ENCODE peak calls at places on chromosomes 13 and 19, in five cellular contexts. L is amniotic epithelial cell, D is ureter, T is mesenchymal stem cell, N is fibroblast of lung. G is an unnamed sample.

GRCh38 chr13:20775961-20776360 is 2.2 kb upstream of the EEF1AKMT1 start:
- DNase-seq in L (no peak), D (no peak), T (no peak), N (no peak), G (no peak)

GRCh38 chr13:85347251-85347650 is 452.0 kb downstream of the SLITRK6 start:
- DNase-seq in L (no peak), D (no peak), T (peak; percentile 33), N (peak; percentile 71), G (peak; percentile 6)

GRCh38 chr19:52492991-52493470 is 34.4 kb upstream of the ZNF808 start:
- DNase-seq in L (no peak), D (no peak), T (no peak), N (no peak), G (no peak)

GRCh38 chr13:112445411-112446271 is 69.5 kb downstream of the SPACA7 start:
- DNase-seq in L (no peak), D (no peak), T (no peak), N (no peak), G (no peak)

GRCh38 chr19:23385404-23385803 is 9.9 kb downstream of the ZNF91 start:
- DNase-seq in L (no peak), D (no peak), T (no peak), N (no peak), G (no peak)

GRCh38 chr13:89627991-89628390 is 1719.5 kb upstream of the MIR17HG start:
- DNase-seq in L (peak; percentile 81), D (no peak), T (peak; percentile 4), N (peak; percentile 60), G (no peak)

GRCh38 chr13:29266743-29267142 is 328.7 kb downstream of the SLC7A1 start:
- DNase-seq in L (no peak), D (no peak), T (no peak), N (no peak), G (no peak)

GRCh38 chr19:18777156-18777724 is 13.9 kb downstream of the COMP start:
- DNase-seq in L (no peak), D (no peak), T (no peak), N (no peak), G (no peak)

GRCh38 chr19:35545855-35546381 is 492 bp downstream of the TMEM147 start:
- DNase-seq in L (peak; percentile 12), D (no peak), T (peak; percentile 41), N (peak; percentile 18), G (peak; percentile 66)

GRCh38 chr19:1449467-1450442 is at the start of gene APC2:
- DNase-seq in L (no peak), D (no peak), T (peak; percentile 44), N (no peak), G (peak; percentile 95)

GRCh38 chr13:30145709-30146367 is 161.5 kb downstream of the KATNAL1 start:
- DNase-seq in L (no peak), D (no peak), T (no peak), N (no peak), G (no peak)

GRCh38 chr19:28419312-28419711 is 793.6 kb downstream of the UQCRFS1 start:
- DNase-seq in L (peak; percentile 11), D (no peak), T (no peak), N (no peak), G (no peak)

GRCh38 chr19:38149597-38149996 is 74.4 kb downstream of the DPF1 start:
- DNase-seq in L (peak; percentile 48), D (no peak), T (no peak), N (peak; percentile 16), G (no peak)

GRCh38 chr13:35953537-35954206 is 177.5 kb downstream of the DCLK1 start:
- DNase-seq in L (peak; percentile 86), D (peak; percentile 56), T (peak; percentile 63), N (peak; percentile 88), G (peak; percentile 32)

GRCh38 chr13:30376426-30377311 is 45.6 kb upstream of the UBE2L5 start:
- DNase-seq in L (no peak), D (peak; percentile 53), T (no peak), N (no peak), G (no peak)

GRCh38 chr19:37778613-37779138 is 710 bp downstream of the ZNF573 start:
- DNase-seq in L (peak; percentile 65), D (no peak), T (peak; percentile 16), N (peak; percentile 15), G (peak; percentile 17)

GRCh38 chr13:32272021-32272695 is 43.0 kb downstream of the ZAR1L start:
- DNase-seq in L (peak; percentile 39), D (no peak), T (no peak), N (no peak), G (no peak)

GRCh38 chr13:66887088-66887487 is 343.0 kb downstream of the PCDH9 start:
- DNase-seq in L (no peak), D (no peak), T (no peak), N (peak; percentile 83), G (no peak)

GRCh38 chr13:50133277-50133953 is 118.2 kb downstream of the KCNRG start:
- DNase-seq in L (no peak), D (no peak), T (no peak), N (no peak), G (no peak)

GRCh38 chr19:10508707-10509106 is 5.6 kb upstream of the KEAP1 start:
- DNase-seq in L (peak; percentile 72), D (no peak), T (no peak), N (no peak), G (no peak)

GRCh38 chr19:11931051-11931450 is 6.1 kb downstream of the ZNF700 start:
- DNase-seq in L (no peak), D (no peak), T (peak; percentile 70), N (no peak), G (no peak)

GRCh38 chr19:30799854-30800755 is 427.9 kb downstream of the ZNF536 start:
- DNase-seq in L (no peak), D (peak; percentile 48), T (peak; percentile 5), N (no peak), G (peak; percentile 18)

GRCh38 chr13:101941095-101941777 is 460.6 kb downstream of the FGF14 start:
- DNase-seq in L (peak; percentile 26), D (no peak), T (peak; percentile 2), N (peak; percentile 2), G (no peak)

GRCh38 chr19:58474291-58474996 is 1.7 kb upstream of the ZNF446 start:
- DNase-seq in L (peak; percentile 89), D (no peak), T (peak; percentile 91), N (peak; percentile 90), G (peak; percentile 94)

GRCh38 chr13:33285420-33286124 is at the start of gene STARD13:
- DNase-seq in L (peak; percentile 94), D (peak; percentile 95), T (peak; percentile 98), N (peak; percentile 98), G (peak; percentile 89)

GRCh38 chr19:18226956-18227780 is 930 bp upstream of the PDE4C start:
- DNase-seq in L (no peak), D (no peak), T (no peak), N (no peak), G (no peak)

GRCh38 chr13:30818323-30818960 is 83.1 kb downstream of the ALOX5AP start:
- DNase-seq in L (peak; percentile 100), D (no peak), T (peak; percentile 91), N (peak; percentile 100), G (peak; percentile 54)

GRCh38 chr19:35299523-35300339 is 7.8 kb downstream of the MAG start:
- DNase-seq in L (no peak), D (no peak), T (no peak), N (no peak), G (no peak)

GRCh38 chr19:38413416-38413815 is 10.5 kb downstream of the FAM98C start:
- DNase-seq in L (no peak), D (no peak), T (no peak), N (no peak), G (no peak)

GRCh38 chr13:51453959-51454703 is 1.3 kb upstream of the INTS6 start:
- DNase-seq in L (peak; percentile 14), D (peak; percentile 49), T (peak; percentile 55), N (peak; percentile 33), G (peak; percentile 22)

GRCh38 chr13:80336335-80336734 is 4.6 kb downstream of the SPRY2 start:
- DNase-seq in L (peak; percentile 64), D (no peak), T (peak; percentile 44), N (peak; percentile 42), G (no peak)

GRCh38 chr19:27774337-27774736 is 1438.6 kb downstream of the UQCRFS1 start:
- DNase-seq in L (no peak), D (no peak), T (no peak), N (no peak), G (no peak)

GRCh38 chr19:39299832-39300231 is 3.6 kb downstream of the IFNL1 start:
- DNase-seq in L (no peak), D (no peak), T (no peak), N (no peak), G (no peak)

GRCh38 chr19:43501661-43502418 is 2.7 kb downstream of the PHLDB3 start:
- DNase-seq in L (no peak), D (no peak), T (no peak), N (no peak), G (no peak)

GRCh38 chr19:35714601-35715354 is 3.0 kb upstream of the KMT2B start:
- DNase-seq in L (no peak), D (no peak), T (no peak), N (no peak), G (no peak)